ENCODE peak calls at places on chromosomes 13 and 19, in five cellular contexts. V, X, G, R and J are unnamed samples.
A peak's percentile ranks its signal among the peaks of the same experiment; 100 is the strongest.

GRCh38 chr13:34901577-34901976 is 40.5 kb upstream of the NBEA start:
- DNase-seq in V (no peak), X (no peak), G (no peak), R (no peak), J (no peak)

GRCh38 chr13:23643828-23644419 is 73.7 kb downstream of the TNFRSF19 start:
- DNase-seq in V (no peak), X (no peak), G (no peak), R (no peak), J (no peak)

GRCh38 chr13:29362849-29363604 is 232.5 kb downstream of the SLC7A1 start:
- DNase-seq in V (peak; percentile 4), X (peak; percentile 32), G (peak; percentile 44), R (no peak), J (peak; percentile 6)

GRCh38 chr19:17866312-17867012 is 5.3 kb upstream of the SLC5A5 start:
- DNase-seq in V (no peak), X (no peak), G (no peak), R (no peak), J (no peak)

GRCh38 chr13:70188567-70188966 is 80.3 kb upstream of the KLHL1 start:
- DNase-seq in V (no peak), X (no peak), G (no peak), R (no peak), J (no peak)

GRCh38 chr19:54190942-54191670 is at the start of gene TSEN34:
- DNase-seq in V (no peak), X (peak; percentile 84), G (peak; percentile 75), R (peak; percentile 97), J (no peak)

GRCh38 chr13:44040070-44040753 is 160.5 kb downstream of the LACC1 start:
- DNase-seq in V (no peak), X (no peak), G (peak; percentile 54), R (no peak), J (peak; percentile 20)

GRCh38 chr13:28380319-28380718 is 114.6 kb downstream of the FLT1 start:
- DNase-seq in V (no peak), X (no peak), G (no peak), R (no peak), J (no peak)

GRCh38 chr13:41499452-41499851 is 42.1 kb downstream of the RGCC start:
- DNase-seq in V (no peak), X (no peak), G (no peak), R (no peak), J (no peak)

GRCh38 chr13:44350775-44351504 is 22.7 kb upstream of the SERP2 start:
- DNase-seq in V (no peak), X (no peak), G (no peak), R (no peak), J (no peak)

GRCh38 chr19:55508120-55508519 is 19.9 kb downstream of the SSC5D start:
- DNase-seq in V (no peak), X (no peak), G (no peak), R (no peak), J (no peak)

GRCh38 chr19:23913931-23914330 is 755 bp upstream of the ZNF726 start:
- DNase-seq in V (no peak), X (no peak), G (no peak), R (no peak), J (no peak)

GRCh38 chr13:28574617-28575142 is 79.8 kb upstream of the FLT1 start:
- DNase-seq in V (peak; percentile 94), X (peak; percentile 94), G (peak; percentile 100), R (no peak), J (peak; percentile 57)

GRCh38 chr13:44853641-44854040 is 135.6 kb downstream of the NUFIP1 start:
- DNase-seq in V (no peak), X (no peak), G (no peak), R (no peak), J (no peak)

GRCh38 chr19:18469245-18470107 is 31.5 kb upstream of the ISYNA1 start:
- DNase-seq in V (no peak), X (no peak), G (peak; percentile 66), R (peak; percentile 92), J (no peak)

GRCh38 chr13:72804301-72804700 is 22.4 kb downstream of the PIBF1 start:
- DNase-seq in V (no peak), X (no peak), G (no peak), R (no peak), J (no peak)

GRCh38 chr13:72805663-72806341 is 23.9 kb downstream of the PIBF1 start:
- DNase-seq in V (no peak), X (no peak), G (no peak), R (no peak), J (no peak)

GRCh38 chr13:72808917-72809500 is 27.1 kb downstream of the PIBF1 start:
- DNase-seq in V (no peak), X (peak; percentile 5), G (peak; percentile 6), R (no peak), J (no peak)
- TF ChIP-seq CTCF in V (peak; percentile 53), X (peak; percentile 45), G (peak; percentile 44), R (peak; percentile 50), J (peak; percentile 31)

DNA sequence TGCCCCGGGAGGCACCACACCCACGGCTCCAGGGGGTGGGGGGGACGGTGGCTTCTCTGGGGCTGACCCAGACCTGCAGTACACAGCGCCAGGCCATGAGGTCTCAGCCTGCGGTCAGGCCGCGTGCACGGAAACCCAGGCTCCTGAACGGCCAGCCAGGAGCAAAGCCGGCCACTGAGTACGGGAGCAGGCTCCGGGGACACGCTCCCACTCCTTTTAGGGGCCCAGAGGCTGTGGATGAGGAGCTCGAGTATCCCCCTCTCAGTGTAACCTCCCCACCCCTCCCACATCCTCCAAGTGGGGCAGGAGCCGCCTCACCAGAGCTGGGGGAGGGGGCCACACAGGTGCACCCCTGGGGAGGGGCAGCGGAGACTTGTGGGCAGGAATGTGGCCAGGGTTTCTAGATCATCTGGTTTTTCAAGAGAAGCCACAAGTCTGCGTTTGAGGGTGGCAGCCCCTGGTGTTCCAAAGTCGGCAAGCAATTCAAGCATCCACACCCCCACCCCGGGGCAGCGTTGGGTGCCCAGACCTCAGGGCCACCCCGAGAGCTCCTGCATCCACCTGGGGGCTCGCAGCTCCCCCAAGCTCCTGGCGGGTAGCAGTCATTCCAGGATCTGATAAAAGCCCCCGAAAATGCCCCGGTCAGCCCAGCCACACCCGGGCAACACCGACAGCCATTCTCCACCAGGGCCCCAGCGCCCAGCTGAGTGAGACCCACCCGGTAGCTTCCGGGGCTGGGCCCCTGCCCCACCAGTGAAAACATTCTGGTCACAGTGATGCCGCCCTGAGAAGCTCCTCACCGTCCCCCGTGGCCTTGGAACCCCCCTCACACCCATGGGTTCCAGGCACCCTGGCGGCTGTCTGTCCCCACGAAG is 6.1 kb downstream of the SBNO2 start:
- DNase-seq in V (no peak), X (no peak), G (no peak), R (peak; percentile 76), J (no peak)
- H3K4me3 ChIP-seq in V (peak overlapping the region; percentile 52), X (peak overlapping the region; percentile 48), G (peak overlapping the region; percentile 33), R (peak overlapping the region; percentile 26), J (no peak overlapping the region)

GRCh38 chr13:32587014-32587773 is 942 bp downstream of the PDS5B start:
- DNase-seq in V (no peak), X (peak; percentile 45), G (peak; percentile 62), R (peak; percentile 91), J (no peak)

GRCh38 chr13:32587774-32588165 is 1.5 kb downstream of the PDS5B start:
- DNase-seq in V (no peak), X (peak; percentile 33), G (peak; percentile 30), R (no peak), J (no peak)

GRCh38 chr13:32582991-32583390 is 3.3 kb upstream of the PDS5B start:
- DNase-seq in V (no peak), X (no peak), G (no peak), R (no peak), J (no peak)

GRCh38 chr13:32585625-32586021 is 629 bp upstream of the PDS5B start:
- DNase-seq in V (no peak), X (no peak), G (no peak), R (no peak), J (no peak)

DNA sequence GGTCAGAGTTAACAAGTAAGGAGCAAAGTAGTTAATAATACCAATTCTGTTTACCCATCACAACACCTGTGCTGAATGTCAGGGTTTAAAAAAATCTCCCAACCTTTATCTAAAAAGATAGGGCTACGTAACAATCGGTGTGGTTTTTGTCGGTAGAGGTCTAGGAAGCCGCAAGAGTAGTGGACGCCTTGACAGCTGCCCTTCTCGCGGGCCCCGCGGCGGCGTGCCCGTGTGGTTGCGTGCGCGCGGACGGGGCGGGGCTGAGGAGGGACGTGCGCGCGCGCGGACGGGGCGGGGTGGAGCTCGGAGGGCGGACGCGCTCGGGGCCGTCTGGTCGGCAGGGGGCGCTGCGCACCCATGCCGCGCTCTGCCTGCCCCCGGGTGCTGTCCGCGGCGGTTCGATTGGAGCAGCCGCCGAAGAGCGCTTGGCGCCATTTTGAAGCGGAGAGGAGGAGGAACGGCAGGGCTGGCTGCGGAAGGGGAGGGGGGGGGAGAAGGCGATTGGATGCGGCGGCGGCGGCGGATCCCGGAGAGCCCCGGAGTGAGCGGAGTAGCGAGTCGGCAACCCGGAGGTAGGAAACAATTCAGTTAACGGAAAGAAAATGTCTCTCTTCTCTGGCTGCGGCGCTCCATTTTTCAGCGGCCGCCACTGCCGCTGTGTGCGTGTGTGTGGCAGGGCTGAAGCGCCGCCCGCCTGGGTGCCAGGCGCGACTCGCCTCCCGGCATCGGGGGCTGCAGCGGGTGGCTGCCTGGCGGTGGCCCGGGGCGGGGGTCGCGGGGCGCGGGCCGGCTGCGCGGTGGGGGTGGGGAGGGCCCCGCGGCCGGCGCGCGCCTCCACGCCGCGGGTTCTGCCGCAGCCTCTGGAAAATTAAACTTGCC is at the start of gene PDS5B:
- DNase-seq in V (peak; percentile 86), X (peak; percentile 93), G (peak; percentile 92), R (peak; percentile 99), J (peak; percentile 65)
- TF ChIP-seq CTCF in V (peak; percentile 61), X (peak; percentile 77), G (peak; percentile 97), R (peak; percentile 98), J (peak; percentile 57)

GRCh38 chr19:36423925-36424324 is 5.5 kb upstream of the ZFP82 start:
- DNase-seq in V (no peak), X (no peak), G (no peak), R (no peak), J (no peak)

GRCh38 chr19:36417752-36418286 is 625 bp downstream of the ZFP82 start:
- DNase-seq in V (no peak), X (no peak), G (no peak), R (no peak), J (no peak)

GRCh38 chr19:36421749-36422481 is 3.5 kb upstream of the ZFP82 start:
- DNase-seq in V (no peak), X (no peak), G (no peak), R (no peak), J (no peak)

GRCh38 chr19:36418287-36419001 is at the start of gene ZFP82:
- DNase-seq in V (peak; percentile 27), X (peak; percentile 42), G (peak; percentile 68), R (peak; percentile 92), J (peak; percentile 42)

DNA sequence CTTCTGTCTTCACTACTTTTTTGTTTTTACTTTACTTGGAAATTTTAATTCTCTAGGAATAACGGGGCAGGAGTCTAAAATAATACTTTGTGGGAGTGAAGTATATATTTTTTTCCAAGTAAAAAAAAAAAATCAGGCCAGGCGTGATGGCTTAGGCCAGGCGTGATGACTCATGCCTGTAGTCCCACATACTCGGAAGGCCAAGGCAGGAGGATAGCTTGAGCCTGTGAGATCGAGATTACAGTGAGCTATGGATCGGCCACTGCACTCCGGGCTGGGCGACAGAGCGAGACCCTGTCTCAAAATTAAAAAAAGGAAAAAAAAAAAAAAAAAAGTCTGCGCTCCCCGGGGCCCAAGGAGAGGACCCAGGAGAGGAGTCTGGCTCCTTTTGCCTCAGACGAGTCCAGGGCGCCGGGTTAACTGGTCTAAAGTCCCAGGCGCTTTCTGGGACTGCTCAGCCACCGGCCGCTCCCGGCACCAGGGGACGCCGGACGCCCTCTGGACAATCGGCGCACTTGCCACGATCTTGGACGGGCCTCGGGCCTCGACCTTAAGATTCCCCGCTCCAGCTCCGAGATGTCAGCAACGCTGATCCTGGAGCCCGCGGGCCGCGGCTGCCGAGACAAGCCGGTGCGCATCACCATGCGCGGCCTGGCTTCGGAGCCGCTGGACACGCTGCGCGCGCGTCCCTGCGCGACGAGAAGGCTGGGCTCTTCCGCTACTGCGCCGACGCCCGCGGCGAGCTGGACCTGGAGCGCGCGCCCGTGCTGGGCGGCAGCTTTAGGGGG is 2.7 kb upstream of the ZFP82 start:
- DNase-seq in V (no peak), X (peak; percentile 8), G (peak; percentile 27), R (peak; percentile 72), J (peak; percentile 26)
- H3K4me3 ChIP-seq in V (peak overlapping the region; percentile 43), X (no peak overlapping the region), G (peak overlapping the region; percentile 42), R (peak overlapping the region; percentile 32), J (peak overlapping the region; percentile 48)